ENCODE peak calls at places on chromosome 21, in eight cellular contexts. L is CD8-positive, alpha-beta memory T cell; J is activated effector memory CD4-positive, alpha-beta T cell treated with anti-CD3 and anti-CD28 coated beads, Interleukin-2, amount 50 U/mL, for 16 hours; R is stimulated activated CD4-positive, alpha-beta T cell treated with anti-CD3 and anti-CD28 coated beads, Interleukin-4, amount 100 ng/mL, for 1 hour; X is AG10803; D is nephron progenitor cell; Z is tibial nerve; T is AG20443. W is an unnamed sample.

GRCh38 chr21:39685991-39686390 is 59.0 kb upstream of the IGSF5 start:
- DNase-seq in J (no peak), X (no peak), Z (no peak), T (no peak), D (no peak), R (no peak), L (no peak), W (no peak)

GRCh38 chr21:35136586-35137254 is 87.6 kb upstream of the RUNX1 start:
- DNase-seq in D (no peak), X (peak), L (no peak), Z (no peak), J (no peak), R (no peak), T (peak), W (no peak)

GRCh38 chr21:45788198-45788597 is 144.7 kb downstream of the PCBP3 start:
- DNase-seq in J (no peak), R (no peak), Z (no peak), T (peak), L (no peak), X (no peak), D (no peak), W (no peak)

GRCh38 chr21:29581393-29581792 is 282.7 kb downstream of the BACH1 start:
- DNase-seq in X (no peak), L (no peak), D (no peak), Z (no peak), J (no peak), R (no peak), T (no peak), W (no peak)

GRCh38 chr21:42373181-42373907 is 7.0 kb upstream of the TFF1 start:
- DNase-seq in R (peak), X (no peak), Z (no peak), D (no peak), L (no peak), T (no peak), J (no peak), W (no peak)

GRCh38 chr21:45054927-45055612 is 19.3 kb upstream of the ADARB1 start:
- DNase-seq in X (no peak), T (no peak), J (no peak), R (no peak), L (no peak), Z (no peak), D (no peak), W (no peak)

GRCh38 chr21:24590261-24590660 is 1017.0 kb downstream of the MRPL39 start:
- DNase-seq in L (no peak), Z (no peak), X (no peak), T (no peak), D (no peak), R (no peak), J (no peak), W (no peak)

GRCh38 chr21:43340491-43341348 is 86.2 kb downstream of the SIK1 start:
- DNase-seq in D (no peak), R (no peak), T (peak), L (no peak), X (peak), Z (no peak), J (no peak), W (no peak)

GRCh38 chr21:14319805-14320204 is 63.1 kb downstream of the HSPA13 start:
- DNase-seq in J (no peak), D (no peak), R (no peak), T (no peak), X (no peak), Z (no peak), L (no peak), W (no peak)

GRCh38 chr21:39083377-39084008 is 99.8 kb downstream of the PSMG1 start:
- DNase-seq in J (no peak), T (peak), R (no peak), Z (no peak), L (no peak), X (no peak), D (no peak), W (no peak)

GRCh38 chr21:44379991-44380865 is 26.8 kb downstream of the TRPM2 start:
- DNase-seq in T (peak), X (no peak), J (no peak), L (no peak), Z (no peak), D (no peak), R (no peak), W (no peak)

GRCh38 chr21:44420416-44421205 is 34.7 kb upstream of the LRRC3 start:
- DNase-seq in J (peak), L (no peak), Z (no peak), X (no peak), R (no peak), D (no peak), T (no peak), W (no peak)

W was measured in LNCaP clone FGC.